ENCODE peak calls at places on chromosomes 2 and 18, in ten cellular contexts. I, F, S, T, H, Y, X, G, O and P are unnamed samples.
A peak's percentile ranks its signal among the peaks of the same experiment; 100 is the strongest.

GRCh38 chr2:170878505-170878904 is 50.5 kb upstream of the GORASP2 start:
- DNase-seq in I (no peak), F (no peak), S (no peak), T (no peak), H (no peak), Y (no peak), X (no peak), G (no peak), O (no peak), P (no peak)

GRCh38 chr2:1527153-1527992 is 114.1 kb downstream of the TPO start:
- DNase-seq in I (no peak), F (no peak), S (no peak), T (no peak), H (no peak), Y (no peak), X (no peak), G (no peak), O (no peak), P (no peak)

GRCh38 chr18:48872234-48873145 is 78.3 kb downstream of the SMAD7 start:
- DNase-seq in I (no peak), F (peak; percentile 68), S (no peak), T (no peak), H (no peak), Y (no peak), X (no peak), G (no peak), O (no peak), P (no peak)

GRCh38 chr2:224220581-224221255 is 181.2 kb downstream of the FAM124B start:
- DNase-seq in I (no peak), F (peak; percentile 81), S (no peak), T (no peak), H (no peak), Y (no peak), X (peak; percentile 43), G (no peak), O (no peak), P (no peak)

GRCh38 chr2:112322919-112323318 is 47.5 kb downstream of the ZC3H6 start:
- DNase-seq in I (no peak), F (no peak), S (no peak), T (no peak), H (no peak), Y (no peak), X (no peak), G (no peak), O (peak; percentile 18), P (no peak)

GRCh38 chr2:12721571-12722444 is 5.1 kb downstream of the TRIB2 start:
- DNase-seq in I (peak; percentile 52), F (no peak), S (no peak), T (no peak), H (no peak), Y (no peak), X (no peak), G (no peak), O (no peak), P (no peak)

GRCh38 chr2:2668681-2669265 is 337.7 kb upstream of the MYT1L start:
- DNase-seq in I (no peak), F (no peak), S (no peak), T (no peak), H (no peak), Y (no peak), X (no peak), G (no peak), O (no peak), P (no peak)

GRCh38 chr2:16332681-16333519 is 332.7 kb downstream of the CYRIA start:
- DNase-seq in I (no peak), F (no peak), S (no peak), T (no peak), H (no peak), Y (no peak), X (no peak), G (no peak), O (no peak), P (no peak)

GRCh38 chr18:58176915-58177717 is 133.1 kb downstream of the NEDD4L start:
- DNase-seq in I (peak; percentile 71), F (peak; percentile 91), S (no peak), T (peak; percentile 55), H (no peak), Y (no peak), X (peak; percentile 86), G (no peak), O (no peak), P (no peak)

GRCh38 chr2:88187038-88187676 is 17.0 kb downstream of the THNSL2 start:
- DNase-seq in I (peak; percentile 56), F (peak; percentile 50), S (no peak), T (no peak), H (no peak), Y (peak; percentile 19), X (no peak), G (peak; percentile 77), O (peak; percentile 89), P (no peak)

GRCh38 chr2:236290742-236291425 is 26.7 kb upstream of the ASB18 start:
- DNase-seq in I (no peak), F (no peak), S (no peak), T (no peak), H (no peak), Y (no peak), X (no peak), G (no peak), O (no peak), P (no peak)

GRCh38 chr2:26299488-26300092 is 46.4 kb upstream of the SELENOI start:
- DNase-seq in I (peak; percentile 50), F (peak; percentile 65), S (no peak), T (peak; percentile 27), H (no peak), Y (no peak), X (peak; percentile 46), G (peak; percentile 24), O (peak; percentile 48), P (no peak)

GRCh38 chr2:30310955-30311354 is 79.6 kb downstream of the LBH start:
- DNase-seq in I (no peak), F (no peak), S (no peak), T (no peak), H (no peak), Y (peak; percentile 82), X (no peak), G (no peak), O (peak; percentile 42), P (no peak)